ENCODE peak calls at places on chromosomes 16 and 17, in four cellular contexts. G, Y, K and S are unnamed samples.

GRCh38 chr17:58278661-58279015 is 2.1 kb downstream of the MPO start:
- DNase-seq in G (peak), Y (no peak), K (no peak), S (no peak)

GRCh38 chr16:23145608-23146007 is 3.6 kb downstream of the USP31 start:
- DNase-seq in G (no peak), Y (no peak), K (no peak), S (no peak)

GRCh38 chr17:29048440-29049360 is 5.8 kb downstream of the PIPOX start:
- DNase-seq in G (no peak), Y (peak), K (no peak), S (no peak)

GRCh38 chr16:53805747-53806146 is 101.8 kb downstream of the FTO start:
- DNase-seq in G (no peak), Y (no peak), K (no peak), S (no peak)

GRCh38 chr17:6684460-6684783 is 28.7 kb downstream of the SLC13A5 start:
- DNase-seq in G (no peak), Y (no peak), K (no peak), S (no peak)

GRCh38 chr16:19499481-19499880 is 22.4 kb downstream of the GDE1 start:
- DNase-seq in G (no peak), Y (no peak), K (no peak), S (no peak)

GRCh38 chr17:35977509-35977908 is 3.8 kb downstream of the CCL16 start:
- DNase-seq in G (peak), Y (no peak), K (no peak), S (no peak)

GRCh38 chr17:29722411-29723198 is 99.9 kb upstream of the CORO6 start:
- DNase-seq in G (peak), Y (no peak), K (peak), S (peak)

GRCh38 chr16:70257391-70257790 is 5.7 kb upstream of the EXOSC6 start:
- DNase-seq in G (no peak), Y (no peak), K (no peak), S (no peak)

GRCh38 chr16:31215287-31216115 is 1.4 kb downstream of the PYDC1 start:
- DNase-seq in G (peak), Y (no peak), K (no peak), S (no peak)

GRCh38 chr16:87680272-87680644 is 78.0 kb downstream of the JPH3 start:
- DNase-seq in G (no peak), Y (no peak), K (no peak), S (no peak)

GRCh38 chr16:82874672-82875071 is 247.9 kb downstream of the CDH13 start:
- DNase-seq in G (no peak), Y (no peak), K (no peak), S (no peak)

GRCh38 chr16:72066747-72067146 is 3.7 kb downstream of the HPR start:
- DNase-seq in G (peak), Y (no peak), K (no peak), S (no peak)

GRCh38 chr17:82020874-82021727 is 1.6 kb downstream of the CENPX start:
- DNase-seq in G (peak), Y (peak), K (no peak), S (no peak)

GRCh38 chr16:1635070-1635469 is 22.9 kb downstream of the CRAMP1 start:
- DNase-seq in G (no peak), Y (no peak), K (no peak), S (no peak)

GRCh38 chr16:31452631-31453106 is 6.6 kb upstream of the ARMC5 start:
- DNase-seq in G (no peak), Y (no peak), K (no peak), S (no peak)

GRCh38 chr17:64572682-64573154 is 65.9 kb downstream of the CEP95 start:
- DNase-seq in G (no peak), Y (no peak), K (no peak), S (no peak)

GRCh38 chr16:51939371-51940005 is 607.5 kb downstream of the TOX3 start:
- DNase-seq in G (no peak), Y (no peak), K (no peak), S (no peak)